ENCODE peak calls at places on chromosomes 13 and 19, in seven cellular contexts. One of them, this sample, is unnamed.

GRCh38 chr13:113860579-113861432 is 3.1 kb downstream of the GAS6 start:
- DNase-seq in A549: no peak
- DNase-seq in transverse colon: peak; percentile 87
- DNase-seq in heart right ventricle: peak; percentile 16
- DNase-seq in PC-3: peak; percentile 11
- DNase-seq in heart left ventricle: peak; percentile 58
- DNase-seq in left ventricle myocardium inferior: no peak
- DNase-seq in this sample: peak; percentile 86

GRCh38 chr13:108346376-108346775 is 76.9 kb downstream of the TNFSF13B start:
- DNase-seq in A549: no peak
- DNase-seq in transverse colon: no peak
- DNase-seq in heart right ventricle: no peak
- DNase-seq in PC-3: no peak
- DNase-seq in heart left ventricle: peak; percentile 31
- DNase-seq in left ventricle myocardium inferior: no peak
- DNase-seq in this sample: no peak

GRCh38 chr13:61286148-61286745 is 129.4 kb downstream of the PCDH20 start:
- DNase-seq in A549: peak; percentile 19
- DNase-seq in transverse colon: no peak
- DNase-seq in heart right ventricle: no peak
- DNase-seq in PC-3: peak; percentile 42
- DNase-seq in heart left ventricle: no peak
- DNase-seq in left ventricle myocardium inferior: no peak
- DNase-seq in this sample: no peak

GRCh38 chr19:14369399-14370168 is 11.7 kb upstream of the ADGRE5 start:
- DNase-seq in A549: no peak
- DNase-seq in transverse colon: peak; percentile 50
- DNase-seq in heart right ventricle: peak; percentile 50
- DNase-seq in PC-3: no peak
- DNase-seq in heart left ventricle: no peak
- DNase-seq in left ventricle myocardium inferior: no peak
- DNase-seq in this sample: no peak

GRCh38 chr13:29832899-29833298 is 17.5 kb downstream of the UBL3 start:
- DNase-seq in A549: no peak
- DNase-seq in transverse colon: no peak
- DNase-seq in heart right ventricle: no peak
- DNase-seq in PC-3: no peak
- DNase-seq in heart left ventricle: no peak
- DNase-seq in left ventricle myocardium inferior: no peak
- DNase-seq in this sample: no peak

GRCh38 chr19:17095141-17095919 is 19.8 kb downstream of the MYO9B start:
- DNase-seq in A549: no peak
- DNase-seq in transverse colon: peak; percentile 45
- DNase-seq in heart right ventricle: peak; percentile 59
- DNase-seq in PC-3: no peak
- DNase-seq in heart left ventricle: no peak
- DNase-seq in left ventricle myocardium inferior: peak; percentile 69
- DNase-seq in this sample: no peak

GRCh38 chr13:33123066-33123940 is 107.1 kb downstream of the KL start:
- DNase-seq in A549: no peak
- DNase-seq in transverse colon: no peak
- DNase-seq in heart right ventricle: no peak
- DNase-seq in PC-3: no peak
- DNase-seq in heart left ventricle: peak; percentile 68
- DNase-seq in left ventricle myocardium inferior: peak; percentile 48
- DNase-seq in this sample: no peak

GRCh38 chr19:46065486-46065885 is 24.7 kb upstream of the IGFL4 start:
- DNase-seq in A549: peak; percentile 16
- DNase-seq in transverse colon: no peak
- DNase-seq in heart right ventricle: no peak
- DNase-seq in PC-3: peak; percentile 63
- DNase-seq in heart left ventricle: no peak
- DNase-seq in left ventricle myocardium inferior: no peak
- DNase-seq in this sample: no peak

GRCh38 chr13:83516781-83517180 is 365.5 kb downstream of the SLITRK1 start:
- DNase-seq in A549: no peak
- DNase-seq in transverse colon: no peak
- DNase-seq in heart right ventricle: no peak
- DNase-seq in PC-3: no peak
- DNase-seq in heart left ventricle: no peak
- DNase-seq in left ventricle myocardium inferior: no peak
- DNase-seq in this sample: no peak

GRCh38 chr13:100707818-100708740 is 33.5 kb upstream of the TMTC4 start:
- DNase-seq in A549: no peak
- DNase-seq in transverse colon: no peak
- DNase-seq in heart right ventricle: no peak
- DNase-seq in PC-3: peak; percentile 2
- DNase-seq in heart left ventricle: no peak
- DNase-seq in left ventricle myocardium inferior: no peak
- DNase-seq in this sample: no peak

GRCh38 chr19:45125975-45126493 is 33.1 kb downstream of the PPP1R37 start:
- DNase-seq in A549: peak; percentile 76
- DNase-seq in transverse colon: peak; percentile 85
- DNase-seq in heart right ventricle: peak; percentile 28
- DNase-seq in PC-3: peak; percentile 72
- DNase-seq in heart left ventricle: no peak
- DNase-seq in left ventricle myocardium inferior: peak; percentile 31
- DNase-seq in this sample: peak; percentile 91

GRCh38 chr19:33302974-33303790 is 848 bp upstream of the CEBPA start:
- DNase-seq in A549: peak; percentile 73
- DNase-seq in transverse colon: peak; percentile 59
- DNase-seq in heart right ventricle: no peak
- DNase-seq in PC-3: peak; percentile 32
- DNase-seq in heart left ventricle: peak; percentile 73
- DNase-seq in left ventricle myocardium inferior: peak; percentile 57
- DNase-seq in this sample: peak; percentile 63

GRCh38 chr13:56773148-56773547 is 367.6 kb upstream of the PRR20A start:
- DNase-seq in A549: no peak
- DNase-seq in transverse colon: no peak
- DNase-seq in heart right ventricle: no peak
- DNase-seq in PC-3: no peak
- DNase-seq in heart left ventricle: no peak
- DNase-seq in left ventricle myocardium inferior: no peak
- DNase-seq in this sample: no peak

GRCh38 chr19:13104848-13105646 is 2.4 kb upstream of the LYL1 start:
- DNase-seq in A549: no peak
- DNase-seq in transverse colon: no peak
- DNase-seq in heart right ventricle: no peak
- DNase-seq in PC-3: no peak
- DNase-seq in heart left ventricle: no peak
- DNase-seq in left ventricle myocardium inferior: no peak
- DNase-seq in this sample: peak; percentile 26

GRCh38 chr13:104694397-104694796 is 1628.2 kb upstream of the SLC10A2 start:
- DNase-seq in A549: no peak
- DNase-seq in transverse colon: no peak
- DNase-seq in heart right ventricle: no peak
- DNase-seq in PC-3: no peak
- DNase-seq in heart left ventricle: no peak
- DNase-seq in left ventricle myocardium inferior: no peak
- DNase-seq in this sample: no peak

GRCh38 chr13:94160875-94161274 is 318.6 kb downstream of the DCT start:
- DNase-seq in A549: no peak
- DNase-seq in transverse colon: no peak
- DNase-seq in heart right ventricle: no peak
- DNase-seq in PC-3: peak; percentile 49
- DNase-seq in heart left ventricle: no peak
- DNase-seq in left ventricle myocardium inferior: no peak
- DNase-seq in this sample: no peak

GRCh38 chr13:33299626-33300025 is 14.1 kb upstream of the STARD13 start:
- DNase-seq in A549: no peak
- DNase-seq in transverse colon: no peak
- DNase-seq in heart right ventricle: no peak
- DNase-seq in PC-3: no peak
- DNase-seq in heart left ventricle: no peak
- DNase-seq in left ventricle myocardium inferior: no peak
- DNase-seq in this sample: no peak

GRCh38 chr13:77919351-77920294 is 992 bp upstream of the EDNRB start:
- DNase-seq in A549: no peak
- DNase-seq in transverse colon: peak; percentile 21
- DNase-seq in heart right ventricle: peak; percentile 51
- DNase-seq in PC-3: no peak
- DNase-seq in heart left ventricle: peak; percentile 77
- DNase-seq in left ventricle myocardium inferior: peak; percentile 64
- DNase-seq in this sample: peak; percentile 16

GRCh38 chr19:41575998-41576397 is at the start of gene CEACAM21:
- DNase-seq in A549: no peak
- DNase-seq in transverse colon: peak; percentile 66
- DNase-seq in heart right ventricle: peak; percentile 53
- DNase-seq in PC-3: no peak
- DNase-seq in heart left ventricle: peak; percentile 77
- DNase-seq in left ventricle myocardium inferior: peak; percentile 52
- DNase-seq in this sample: peak; percentile 67

GRCh38 chr13:43730642-43731041 is 56.1 kb downstream of the ENOX1 start:
- DNase-seq in A549: no peak
- DNase-seq in transverse colon: peak; percentile 14
- DNase-seq in heart right ventricle: peak; percentile 23
- DNase-seq in PC-3: no peak
- DNase-seq in heart left ventricle: peak; percentile 49
- DNase-seq in left ventricle myocardium inferior: no peak
- DNase-seq in this sample: no peak

GRCh38 chr13:49214917-49215376 is 5.2 kb upstream of the MLNR start:
- DNase-seq in A549: peak; percentile 31
- DNase-seq in transverse colon: peak; percentile 45
- DNase-seq in heart right ventricle: no peak
- DNase-seq in PC-3: peak; percentile 11
- DNase-seq in heart left ventricle: peak; percentile 66
- DNase-seq in left ventricle myocardium inferior: no peak
- DNase-seq in this sample: peak; percentile 49

GRCh38 chr19:47417746-47418594 is 1.4 kb downstream of the MEIS3 start:
- DNase-seq in A549: no peak
- DNase-seq in transverse colon: no peak
- DNase-seq in heart right ventricle: no peak
- DNase-seq in PC-3: no peak
- DNase-seq in heart left ventricle: no peak
- DNase-seq in left ventricle myocardium inferior: no peak
- DNase-seq in this sample: no peak

GRCh38 chr13:94112227-94112626 is 367.3 kb downstream of the DCT start:
- DNase-seq in A549: peak; percentile 4
- DNase-seq in transverse colon: no peak
- DNase-seq in heart right ventricle: peak; percentile 6
- DNase-seq in PC-3: peak; percentile 73
- DNase-seq in heart left ventricle: peak; percentile 8
- DNase-seq in left ventricle myocardium inferior: no peak
- DNase-seq in this sample: peak; percentile 19

GRCh38 chr19:47104678-47105077 is 8.9 kb downstream of the ZC3H4 start:
- DNase-seq in A549: no peak
- DNase-seq in transverse colon: no peak
- DNase-seq in heart right ventricle: no peak
- DNase-seq in PC-3: no peak
- DNase-seq in heart left ventricle: no peak
- DNase-seq in left ventricle myocardium inferior: no peak
- DNase-seq in this sample: no peak

GRCh38 chr13:113978741-113979481 is 5.0 kb upstream of the C13orf46 start:
- DNase-seq in A549: no peak
- DNase-seq in transverse colon: no peak
- DNase-seq in heart right ventricle: no peak
- DNase-seq in PC-3: no peak
- DNase-seq in heart left ventricle: peak; percentile 49
- DNase-seq in left ventricle myocardium inferior: no peak
- DNase-seq in this sample: peak; percentile 46

GRCh38 chr13:30142502-30143211 is 164.7 kb downstream of the KATNAL1 start:
- DNase-seq in A549: peak; percentile 39
- DNase-seq in transverse colon: peak; percentile 34
- DNase-seq in heart right ventricle: no peak
- DNase-seq in PC-3: peak; percentile 90
- DNase-seq in heart left ventricle: no peak
- DNase-seq in left ventricle myocardium inferior: no peak
- DNase-seq in this sample: no peak

GRCh38 chr19:2385053-2385721 is 25.1 kb downstream of the TMPRSS9 start:
- DNase-seq in A549: peak; percentile 84
- DNase-seq in transverse colon: peak; percentile 51
- DNase-seq in heart right ventricle: no peak
- DNase-seq in PC-3: peak; percentile 83
- DNase-seq in heart left ventricle: no peak
- DNase-seq in left ventricle myocardium inferior: no peak
- DNase-seq in this sample: peak; percentile 48
- TF ChIP-seq CTCF in A549: no peak
- TF ChIP-seq CTCF in transverse colon: no peak
- TF ChIP-seq CTCF in heart right ventricle: no peak
- TF ChIP-seq CTCF in PC-3: no peak
- TF ChIP-seq CTCF in heart left ventricle: no peak
- TF ChIP-seq CTCF in left ventricle myocardium inferior: no peak
- TF ChIP-seq CTCF in this sample: no peak

GRCh38 chr19:58063712-58064111 is 4.6 kb downstream of the ZNF135 start:
- DNase-seq in A549: no peak
- DNase-seq in transverse colon: no peak
- DNase-seq in heart right ventricle: no peak
- DNase-seq in PC-3: no peak
- DNase-seq in heart left ventricle: no peak
- DNase-seq in left ventricle myocardium inferior: no peak
- DNase-seq in this sample: no peak
- H3K9me3 ChIP-seq in A549: peaks cover 87% of the 10 kb centered on the region
- H3K9me3 ChIP-seq in transverse colon: peaks cover 57% of the 10 kb centered on the region
- H3K9me3 ChIP-seq in heart right ventricle: peaks cover 12% of the 10 kb centered on the region
- H3K9me3 ChIP-seq in PC-3: peaks cover 69% of the 10 kb centered on the region
- H3K9me3 ChIP-seq in heart left ventricle: peaks cover 40% of the 10 kb centered on the region
- H3K9me3 ChIP-seq in left ventricle myocardium inferior: peaks cover 69% of the 10 kb centered on the region
- H3K9me3 ChIP-seq in this sample: peaks cover 77% of the 10 kb centered on the region

GRCh38 chr19:39154626-39155100 is 29.1 kb downstream of the PAK4 start:
- DNase-seq in A549: peak; percentile 51
- DNase-seq in transverse colon: peak; percentile 67
- DNase-seq in heart right ventricle: no peak
- DNase-seq in PC-3: peak; percentile 75
- DNase-seq in heart left ventricle: no peak
- DNase-seq in left ventricle myocardium inferior: no peak
- DNase-seq in this sample: peak; percentile 83
- TF ChIP-seq CTCF in A549: no peak
- TF ChIP-seq CTCF in transverse colon: peak; percentile 30
- TF ChIP-seq CTCF in heart right ventricle: no peak
- TF ChIP-seq CTCF in PC-3: peak; percentile 9
- TF ChIP-seq CTCF in heart left ventricle: no peak
- TF ChIP-seq CTCF in left ventricle myocardium inferior: no peak
- TF ChIP-seq CTCF in this sample: no peak

GRCh38 chr19:29546583-29547190 is 20.9 kb downstream of the VSTM2B start:
- DNase-seq in A549: no peak
- DNase-seq in transverse colon: no peak
- DNase-seq in heart right ventricle: no peak
- DNase-seq in PC-3: no peak
- DNase-seq in heart left ventricle: peak; percentile 16
- DNase-seq in left ventricle myocardium inferior: no peak
- DNase-seq in this sample: no peak

GRCh38 chr19:29547361-29547960 is 21.7 kb downstream of the VSTM2B start:
- DNase-seq in A549: no peak
- DNase-seq in transverse colon: no peak
- DNase-seq in heart right ventricle: no peak
- DNase-seq in PC-3: no peak
- DNase-seq in heart left ventricle: no peak
- DNase-seq in left ventricle myocardium inferior: no peak
- DNase-seq in this sample: no peak

GRCh38 chr19:29547981-29548380 is 22.2 kb downstream of the VSTM2B start:
- DNase-seq in A549: no peak
- DNase-seq in transverse colon: no peak
- DNase-seq in heart right ventricle: no peak
- DNase-seq in PC-3: no peak
- DNase-seq in heart left ventricle: peak; percentile 16
- DNase-seq in left ventricle myocardium inferior: no peak
- DNase-seq in this sample: no peak

GRCh38 chr19:29544656-29545360 is 19.0 kb downstream of the VSTM2B start:
- DNase-seq in A549: no peak
- DNase-seq in transverse colon: no peak
- DNase-seq in heart right ventricle: no peak
- DNase-seq in PC-3: no peak
- DNase-seq in heart left ventricle: peak; percentile 29
- DNase-seq in left ventricle myocardium inferior: no peak
- DNase-seq in this sample: no peak

GRCh38 chr19:29545866-29546582 is 20.2 kb downstream of the VSTM2B start:
- DNase-seq in A549: no peak
- DNase-seq in transverse colon: no peak
- DNase-seq in heart right ventricle: no peak
- DNase-seq in PC-3: no peak
- DNase-seq in heart left ventricle: peak; percentile 18
- DNase-seq in left ventricle myocardium inferior: no peak
- DNase-seq in this sample: no peak
- H3K9me3 ChIP-seq in A549: no peaks in the 10 kb centered on the region
- H3K9me3 ChIP-seq in transverse colon: no peaks in the 10 kb centered on the region
- H3K9me3 ChIP-seq in heart right ventricle: no peaks in the 10 kb centered on the region
- H3K9me3 ChIP-seq in PC-3: no peaks in the 10 kb centered on the region
- H3K9me3 ChIP-seq in heart left ventricle: no peaks in the 10 kb centered on the region
- H3K9me3 ChIP-seq in left ventricle myocardium inferior: peaks cover 3% of the 10 kb centered on the region
- H3K9me3 ChIP-seq in this sample: no peaks in the 10 kb centered on the region